ENCODE peak calls at places on chromosomes 5 and 9, in eight cellular contexts. U is AG08396; G is mammary epithelial cell; F is HT-29; Q is activated CD8-positive, alpha-beta memory T cell treated with anti-CD3 and anti-CD28 coated beads for 48 hours; S is cerebellum; L is nephron progenitor cell; C is occipital lobe. V is an unnamed sample.
A peak's percentile ranks its signal among the peaks of the same experiment; 100 is the strongest.

GRCh38 chr5:39891376-39891775 is 466.6 kb upstream of the DAB2 start:
- DNase-seq in U (no peak), G (no peak), F (no peak), Q (no peak), S (no peak), L (no peak), C (no peak), V (no peak)

GRCh38 chr5:10077721-10078551 is 171.8 kb downstream of the ATPSCKMT start:
- DNase-seq in U (peak; percentile 61), G (no peak), F (no peak), Q (no peak), S (no peak), L (no peak), C (no peak), V (no peak)

GRCh38 chr9:108105885-108106284 is 616.3 kb upstream of the KLF4 start:
- DNase-seq in U (no peak), G (no peak), F (peak; percentile 18), Q (no peak), S (no peak), L (peak; percentile 9), C (no peak), V (no peak)

GRCh38 chr5:98779264-98779877 is 5.9 kb downstream of the RGMB start:
- DNase-seq in U (no peak), G (no peak), F (no peak), Q (no peak), S (no peak), L (no peak), C (no peak), V (no peak)

GRCh38 chr9:114031037-114031436 is 47.1 kb downstream of the AMBP start:
- DNase-seq in U (no peak), G (no peak), F (no peak), Q (no peak), S (no peak), L (no peak), C (no peak), V (no peak)

GRCh38 chr5:118854819-118855218 is 133.5 kb downstream of the DTWD2 start:
- DNase-seq in U (no peak), G (no peak), F (no peak), Q (no peak), S (no peak), L (no peak), C (no peak), V (no peak)

GRCh38 chr5:173517648-173518047 is 98.8 kb downstream of the BOD1 start:
- DNase-seq in U (no peak), G (no peak), F (no peak), Q (no peak), S (no peak), L (no peak), C (no peak), V (no peak)

GRCh38 chr9:129026442-129027223 is 1.5 kb downstream of the SH3GLB2 start:
- DNase-seq in U (peak; percentile 30), G (peak; percentile 29), F (peak; percentile 84), Q (no peak), S (no peak), L (peak; percentile 63), C (no peak), V (peak; percentile 17)

GRCh38 chr5:125401724-125402622 is 655.5 kb upstream of the ZNF608 start:
- DNase-seq in U (no peak), G (peak; percentile 35), F (peak; percentile 62), Q (no peak), S (no peak), L (no peak), C (no peak), V (no peak)

GRCh38 chr5:74316064-74316586 is 324.4 kb downstream of the ENC1 start:
- DNase-seq in U (peak; percentile 81), G (peak; percentile 99), F (peak; percentile 96), Q (peak; percentile 2), S (no peak), L (peak; percentile 17), C (no peak), V (peak; percentile 75)

GRCh38 chr9:7549261-7549660 is 250.3 kb downstream of the DMAC1 start:
- DNase-seq in U (no peak), G (no peak), F (no peak), Q (no peak), S (no peak), L (peak; percentile 26), C (no peak), V (no peak)

GRCh38 chr5:129094924-129095797 is 612 bp downstream of the ISOC1 start:
- DNase-seq in U (peak; percentile 64), G (peak; percentile 28), F (peak; percentile 51), Q (peak; percentile 36), S (no peak), L (peak; percentile 78), C (peak; percentile 57), V (peak; percentile 63)

GRCh38 chr5:2163940-2164490 is 281.3 kb upstream of the IRX4 start:
- DNase-seq in U (no peak), G (no peak), F (no peak), Q (no peak), S (no peak), L (no peak), C (no peak), V (no peak)

GRCh38 chr5:54637654-54638053 is 120.1 kb downstream of the SNX18 start:
- DNase-seq in U (no peak), G (peak; percentile 49), F (no peak), Q (no peak), S (no peak), L (no peak), C (no peak), V (no peak)

GRCh38 chr5:1471240-1471853 is 26.1 kb upstream of the SLC6A3 start:
- DNase-seq in U (no peak), G (no peak), F (no peak), Q (no peak), S (no peak), L (no peak), C (no peak), V (no peak)

GRCh38 chr5:119330367-119331183 is 25.2 kb upstream of the TNFAIP8 start:
- DNase-seq in U (no peak), G (peak; percentile 43), F (no peak), Q (no peak), S (no peak), L (no peak), C (no peak), V (no peak)

GRCh38 chr5:87390576-87391199 is 22.0 kb downstream of the CCNH start:
- DNase-seq in U (no peak), G (no peak), F (no peak), Q (no peak), S (no peak), L (no peak), C (no peak), V (no peak)

GRCh38 chr5:142322747-142323479 is 1.9 kb downstream of the SPRY4 start:
- DNase-seq in U (no peak), G (peak; percentile 22), F (peak; percentile 48), Q (no peak), S (no peak), L (no peak), C (no peak), V (no peak)

GRCh38 chr5:56725709-56726108 is 89.6 kb upstream of the MAP3K1 start:
- DNase-seq in U (no peak), G (no peak), F (no peak), Q (no peak), S (no peak), L (no peak), C (no peak), V (no peak)

GRCh38 chr5:149002761-149003689 is 59.8 kb downstream of the SH3TC2 start:
- DNase-seq in U (no peak), G (peak; percentile 81), F (peak; percentile 34), Q (no peak), S (peak; percentile 8), L (no peak), C (no peak), V (no peak)

GRCh38 chr5:39073759-39074008 is 515 bp downstream of the RICTOR start:
- DNase-seq in U (no peak), G (no peak), F (no peak), Q (no peak), S (no peak), L (no peak), C (no peak), V (no peak)

GRCh38 chr9:79255681-79256080 is 316.1 kb upstream of the TLE4 start:
- DNase-seq in U (no peak), G (no peak), F (no peak), Q (no peak), S (no peak), L (no peak), C (no peak), V (peak; percentile 41)

GRCh38 chr9:136095028-136095494 is at the start of gene NACC2:
- DNase-seq in U (peak; percentile 90), G (peak; percentile 70), F (peak; percentile 71), Q (no peak), S (peak; percentile 76), L (peak; percentile 70), C (no peak), V (peak; percentile 50)

GRCh38 chr5:23820764-23821471 is 313.5 kb downstream of the PRDM9 start:
- DNase-seq in U (peak; percentile 11), G (peak; percentile 53), F (peak; percentile 62), Q (no peak), S (peak; percentile 1), L (peak; percentile 4), C (no peak), V (peak; percentile 9)

V was measured in NCI-H146.